ENCODE peak calls at places on chromosomes 13 and 19, in six cellular contexts. C, D, U, T, L and E are unnamed samples.

GRCh38 chr13:44713793-44714469 is 137.8 kb upstream of the TSC22D1 start:
- DNase-seq in L (peak), U (no peak), C (peak), T (peak), D (no peak), E (no peak)

GRCh38 chr13:97275265-97275664 is 53.1 kb downstream of the MBNL2 start:
- DNase-seq in D (no peak), L (peak), T (peak), C (no peak), U (no peak), E (no peak)

GRCh38 chr13:74246398-74246975 is 112.3 kb upstream of the KLF12 start:
- DNase-seq in T (no peak), L (no peak), U (no peak), D (no peak), C (no peak), E (no peak)

GRCh38 chr13:112104873-112105234 is 37.9 kb downstream of the SOX1 start:
- DNase-seq in C (no peak), L (no peak), D (no peak), T (no peak), U (no peak), E (no peak)

GRCh38 chr19:45716314-45717130 is 14.2 kb downstream of the FBXO46 start:
- DNase-seq in U (peak), T (peak), C (peak), D (peak), L (peak), E (no peak)

GRCh38 chr13:36999054-36999927 is at the start of gene ALG5:
- DNase-seq in L (peak), D (peak), C (peak), U (peak), T (peak), E (peak)

GRCh38 chr13:28494537-28494860 is 429 bp downstream of the FLT1 start:
- DNase-seq in U (peak), L (peak), T (no peak), C (no peak), D (no peak), E (no peak)

GRCh38 chr13:39787086-39787487 is 131.6 kb downstream of the COG6 start:
- DNase-seq in U (peak), L (no peak), T (no peak), D (no peak), C (no peak), E (no peak)

GRCh38 chr13:51644649-51645048 is 60.4 kb downstream of the WDFY2 start:
- DNase-seq in U (no peak), L (peak), T (peak), D (no peak), C (peak), E (no peak)

GRCh38 chr19:40284251-40284500 is 969 bp downstream of the AKT2 start:
- DNase-seq in C (no peak), T (no peak), U (no peak), D (no peak), L (no peak), E (no peak)

GRCh38 chr19:40286674-40287421 is 1.7 kb upstream of the AKT2 start:
- DNase-seq in T (no peak), C (no peak), L (no peak), U (no peak), D (no peak), E (no peak)

GRCh38 chr19:40284501-40285352 is at the start of gene AKT2:
- DNase-seq in D (peak), U (peak), T (no peak), C (peak), L (no peak), E (no peak)

GRCh38 chr19:40286235-40286530 is 1.0 kb upstream of the AKT2 start:
- DNase-seq in L (no peak), D (no peak), T (no peak), U (no peak), C (no peak), E (no peak)

GRCh38 chr19:40285353-40286234 is 449 bp upstream of the AKT2 start:
- DNase-seq in U (peak), L (peak), C (peak), D (peak), T (peak), E (peak)
- H3K27ac ChIP-seq in U (peak), L (peak), C (peak), D (peak), T (peak), E (peak)

DNA sequence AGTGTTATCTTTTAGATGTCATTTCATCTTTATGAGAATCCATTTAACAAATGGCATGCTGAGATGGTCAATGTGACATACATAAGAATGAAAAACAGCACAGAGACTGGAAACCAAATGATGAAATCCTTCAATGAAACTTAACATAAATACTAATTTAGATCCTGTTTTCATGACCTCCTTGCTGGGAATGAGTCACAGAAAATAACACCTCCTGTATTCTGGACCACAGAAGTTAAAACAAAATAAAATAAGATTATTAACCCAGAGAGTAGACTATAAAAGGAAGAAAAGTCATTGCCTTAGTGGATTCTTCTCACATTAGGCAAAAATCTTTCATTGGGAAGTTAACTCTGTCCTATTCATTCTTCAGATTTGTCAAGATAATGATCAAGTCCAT is 1.6 kb downstream of the DIAPH3 start:
- DNase-seq in U (no peak), C (no peak), T (no peak), L (peak), D (no peak), E (no peak)
- H3K27ac ChIP-seq in U (no peak), C (no peak), T (no peak), L (no peak), D (no peak), E (no peak)

GRCh38 chr19:1113986-1114483 is 10.2 kb downstream of the GPX4 start:
- DNase-seq in L (no peak), U (no peak), D (no peak), C (no peak), T (no peak), E (no peak)

GRCh38 chr19:1115646-1116420 is 12.0 kb downstream of the GPX4 start:
- DNase-seq in C (no peak), L (no peak), T (no peak), U (no peak), D (no peak), E (no peak)

GRCh38 chr19:1112254-1113208 is 8.7 kb downstream of the GPX4 start:
- DNase-seq in T (no peak), L (no peak), D (peak), U (peak), C (peak), E (peak)

GRCh38 chr19:1111641-1112253 is 8.0 kb downstream of the GPX4 start:
- DNase-seq in T (no peak), U (no peak), C (no peak), L (no peak), D (no peak), E (no peak)

GRCh38 chr19:1113278-1113985 is 9.6 kb downstream of the GPX4 start:
- DNase-seq in L (peak), C (peak), D (peak), U (peak), T (peak), E (peak)
- H3K27ac ChIP-seq in L (no peak), C (peak), D (peak), U (peak), T (no peak), E (peak)

DNA sequence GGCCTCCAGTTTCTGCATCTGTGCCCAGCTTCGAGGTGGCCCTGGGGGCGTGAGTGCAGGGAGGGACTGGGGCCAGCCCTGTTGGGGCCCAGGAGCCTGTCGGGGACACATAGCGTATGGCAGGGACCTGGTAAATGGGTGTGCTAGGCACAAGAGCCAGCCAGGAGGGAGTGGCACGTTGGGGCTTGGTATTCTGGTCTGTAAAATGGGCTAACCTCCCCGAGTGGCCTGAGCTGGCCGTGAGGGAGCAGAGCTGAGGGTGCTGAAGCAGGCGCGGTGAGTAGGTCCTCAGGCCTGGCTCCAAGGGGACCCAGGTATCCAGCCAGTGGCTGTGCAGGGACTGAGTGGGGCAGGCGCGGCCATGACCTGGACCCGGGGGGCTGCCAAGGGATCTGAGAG is 4.3 kb downstream of the PTOV1 start:
- DNase-seq in L (no peak), U (no peak), C (no peak), D (no peak), T (no peak), E (no peak)
- H3K27ac ChIP-seq in L (no peak), U (no peak), C (no peak), D (no peak), T (no peak), E (no peak)